ENCODE peak calls at places on chromosome 22, in eight cellular contexts. Y is stomach, Z is Panc1, W is SK-N-SH, B is spleen, S is HL-60, F is prostate gland, O is GM12878. I is an unnamed sample.

GRCh38 chr22:32662587-32662915 is 139.0 kb upstream of the TIMP3 start:
- DNase-seq in Y (no peak), Z (no peak), W (no peak), B (no peak), S (no peak), F (no peak), O (no peak), I (no peak)

GRCh38 chr22:50561401-50562074 is 1.2 kb downstream of the SYCE3 start:
- DNase-seq in Y (no peak), Z (no peak), W (no peak), B (no peak), S (no peak), F (no peak), O (no peak), I (no peak)

GRCh38 chr22:38310518-38311330 is 6.5 kb downstream of the CSNK1E start:
- DNase-seq in Y (no peak), Z (no peak), W (no peak), B (peak), S (no peak), F (no peak), O (no peak), I (no peak)

GRCh38 chr22:28967163-28967562 is 83.8 kb downstream of the ZNRF3 start:
- DNase-seq in Y (no peak), Z (no peak), W (no peak), B (no peak), S (no peak), F (no peak), O (no peak), I (no peak)

GRCh38 chr22:20940178-20940790 is 23.1 kb downstream of the CRKL start:
- DNase-seq in Y (no peak), Z (no peak), W (no peak), B (no peak), S (no peak), F (no peak), O (no peak), I (no peak)

GRCh38 chr22:38201371-38201717 is 450 bp upstream of the MAFF start:
- DNase-seq in Y (no peak), Z (no peak), W (no peak), B (no peak), S (no peak), F (no peak), O (no peak), I (no peak)

GRCh38 chr22:39343259-39344045 is 6.3 kb upstream of the SYNGR1 start:
- DNase-seq in Y (peak), Z (peak), W (peak), B (no peak), S (peak), F (peak), O (peak), I (peak)

GRCh38 chr22:19957445-19957844 is 15.8 kb upstream of the TXNRD2 start:
- DNase-seq in Y (no peak), Z (no peak), W (peak), B (peak), S (no peak), F (no peak), O (no peak), I (no peak)

GRCh38 chr22:42758929-42759629 is 38.4 kb upstream of the A4GALT start:
- DNase-seq in Y (no peak), Z (no peak), W (no peak), B (no peak), S (no peak), F (no peak), O (no peak), I (no peak)

GRCh38 chr22:25741692-25742626 is at the start of gene MYO18B:
- DNase-seq in Y (no peak), Z (no peak), W (no peak), B (no peak), S (no peak), F (no peak), O (no peak), I (no peak)
- TF ChIP-seq POLR2AphosphoS5 in Y (no peak), Z (no peak), W (no peak), B (no peak), S (no peak), F (no peak), O (no peak), I (no peak)

DNA sequence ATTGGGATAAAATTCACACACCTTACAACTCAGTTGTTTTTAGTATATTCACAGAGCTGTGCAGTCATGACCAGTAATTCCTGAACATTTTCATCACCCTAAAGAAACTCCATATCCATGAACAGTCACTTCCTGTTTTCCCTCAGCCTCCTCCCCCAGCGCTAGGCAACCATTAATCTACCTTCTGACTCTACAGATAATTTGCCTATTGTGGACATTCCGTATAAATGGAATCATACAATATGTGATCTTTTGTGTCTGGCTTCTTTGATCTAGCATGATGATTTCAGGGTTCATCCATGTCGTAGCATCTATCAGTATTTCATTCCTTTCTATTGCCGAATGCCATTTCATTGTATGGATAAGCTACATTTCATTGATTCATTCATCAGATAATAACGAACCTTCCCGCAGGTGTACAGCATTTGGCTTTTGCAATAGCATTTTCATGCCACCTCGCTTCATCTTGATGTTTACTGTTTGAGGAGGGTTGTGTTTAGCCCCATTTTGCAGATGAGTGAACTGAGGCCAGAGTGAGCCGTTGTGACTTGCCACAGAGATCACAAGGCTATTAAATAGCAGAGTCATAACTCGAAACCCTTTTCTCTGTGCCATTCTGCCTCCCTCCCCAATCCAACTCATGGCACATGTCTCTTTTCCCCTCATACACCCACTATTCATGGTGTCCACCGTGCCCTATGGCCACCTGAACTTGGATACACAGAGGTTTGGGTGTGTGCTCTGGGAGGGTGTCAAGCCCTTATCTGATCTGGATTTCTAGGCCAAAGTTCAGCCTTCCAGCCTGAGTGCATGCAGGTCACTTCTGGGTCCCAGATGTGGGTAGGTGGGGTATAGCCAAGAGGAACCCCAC is 11.1 kb upstream of the MYH9 start:
- DNase-seq in Y (no peak), Z (no peak), W (no peak), B (no peak), S (no peak), F (no peak), O (no peak), I (no peak)
- TF ChIP-seq POLR2AphosphoS5 in Y (no peak), Z (no peak), W (no peak), B (no peak), S (no peak), F (no peak), O (no peak), I (no peak)

DNA sequence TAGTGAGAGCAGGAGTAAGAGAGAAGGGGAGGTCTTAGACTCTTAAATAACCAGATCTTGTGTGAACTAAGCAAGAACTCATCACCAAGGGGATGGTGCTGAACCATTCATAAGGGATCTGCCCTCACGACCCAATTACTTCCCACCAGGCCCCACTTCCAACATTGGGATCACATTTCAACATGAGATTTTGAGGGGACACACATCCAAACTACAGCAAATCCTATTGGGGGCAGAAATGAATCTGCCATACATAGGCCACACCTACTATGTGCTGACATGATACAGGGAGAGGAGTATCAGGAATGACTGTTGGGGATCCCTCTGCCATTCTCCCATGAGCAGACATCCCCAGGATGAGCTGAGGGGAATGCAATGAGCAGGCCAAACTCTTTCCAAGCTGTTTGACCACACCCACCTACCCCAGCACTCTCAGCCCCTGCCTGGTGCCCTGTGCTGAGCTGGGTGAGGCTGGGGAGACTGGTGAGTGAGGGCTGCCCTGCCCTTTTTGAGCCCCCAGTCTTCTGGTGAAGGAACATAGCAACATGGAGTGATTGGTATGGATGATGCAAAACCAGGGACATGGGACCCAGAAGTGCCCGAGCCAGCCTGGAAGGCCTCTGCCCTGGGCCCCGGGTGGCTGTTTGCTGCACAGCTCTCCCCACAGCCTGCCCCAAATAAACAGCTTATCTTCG is 1.2 kb upstream of the GTSE1 start:
- DNase-seq in Y (no peak), Z (no peak), W (peak), B (no peak), S (no peak), F (no peak), O (no peak), I (no peak)
- TF ChIP-seq POLR2AphosphoS5 in Y (no peak), Z (peak), W (no peak), B (no peak), S (no peak), F (no peak), O (no peak), I (no peak)

GRCh38 chr22:17612057-17612456 is 16.5 kb downstream of the ATP6V1E1 start:
- DNase-seq in Y (no peak), Z (no peak), W (no peak), B (no peak), S (no peak), F (no peak), O (no peak), I (no peak)
- TF ChIP-seq POLR2AphosphoS5 in Y (no peak), Z (no peak), W (no peak), B (no peak), S (no peak), F (no peak), O (no peak), I (no peak)